ENCODE peak calls at places on chromosomes 7 and 10, in six cellular contexts. U is MM.1S, N is GM23248, T is neural progenitor cell, E is mammary epithelial cell, J is PC-9. K is an unnamed sample.

GRCh38 chr10:98628241-98628640 is 181.5 kb upstream of the HPS1 start:
- DNase-seq in E (no peak), U (no peak), N (no peak), T (no peak), J (no peak), K (no peak)

GRCh38 chr7:49875336-49875735 is 101.9 kb downstream of the VWC2 start:
- DNase-seq in U (no peak), E (no peak), J (no peak), N (no peak), T (no peak), K (no peak)

GRCh38 chr10:16992611-16993119 is 136.9 kb downstream of the CUBN start:
- DNase-seq in T (no peak), E (no peak), J (no peak), N (peak; percentile 53), U (no peak), K (no peak)

GRCh38 chr10:14605231-14605925 is 169.3 kb downstream of the FAM107B start:
- DNase-seq in T (peak; percentile 69), N (peak; percentile 88), J (peak; percentile 93), U (peak; percentile 6), E (peak; percentile 85), K (peak; percentile 58)

GRCh38 chr10:107969936-107970335 is 805.4 kb upstream of the SORCS1 start:
- DNase-seq in N (no peak), E (no peak), U (no peak), J (no peak), T (no peak), K (no peak)

GRCh38 chr7:2313450-2314208 is 612 bp downstream of the SNX8 start:
- DNase-seq in E (peak; percentile 24), N (peak; percentile 56), U (no peak), J (no peak), T (no peak), K (no peak)

GRCh38 chr7:103148994-103149807 is at the start of gene NAPEPLD:
- DNase-seq in T (peak; percentile 86), N (peak; percentile 91), E (peak; percentile 75), J (peak; percentile 55), U (peak; percentile 85), K (peak; percentile 82)

GRCh38 chr7:158863611-158864506 is 7.5 kb downstream of the DYNC2I1 start:
- DNase-seq in U (no peak), T (peak; percentile 53), J (peak; percentile 68), E (peak; percentile 70), N (peak; percentile 81), K (peak; percentile 68)

GRCh38 chr10:130200156-130201042 is 64.2 kb downstream of the GLRX3 start:
- DNase-seq in E (no peak), N (no peak), J (no peak), U (no peak), T (no peak), K (no peak)

GRCh38 chr7:2100278-2101205 is 132.2 kb downstream of the MAD1L1 start:
- DNase-seq in J (no peak), N (no peak), T (no peak), U (no peak), E (no peak), K (no peak)

GRCh38 chr7:155373359-155374273 is 75.9 kb downstream of the INSIG1 start:
- DNase-seq in T (peak; percentile 55), E (no peak), U (no peak), J (no peak), N (peak; percentile 29), K (no peak)

GRCh38 chr7:155374276-155375252 is 76.9 kb downstream of the INSIG1 start:
- DNase-seq in U (no peak), J (no peak), E (no peak), T (peak; percentile 63), N (no peak), K (no peak)

GRCh38 chr7:155371331-155371883 is 73.7 kb downstream of the INSIG1 start:
- DNase-seq in J (no peak), N (no peak), T (no peak), E (no peak), U (no peak), K (no peak)

GRCh38 chr7:155371884-155372781 is 74.5 kb downstream of the INSIG1 start:
- DNase-seq in E (peak; percentile 18), J (no peak), U (peak; percentile 36), N (peak; percentile 36), T (peak; percentile 38), K (no peak)

GRCh38 chr7:155372782-155373358 is 75.2 kb downstream of the INSIG1 start:
- DNase-seq in E (no peak), T (no peak), N (no peak), J (no peak), U (no peak), K (no peak)
- H3K4me3 ChIP-seq in E (no peak overlapping the region), T (no peak overlapping the region), N (no peak overlapping the region), J (no peak overlapping the region), U (peak overlapping the region; percentile 41), K (peak overlapping the region; percentile 19)

GRCh38 chr7:128201067-128201689 is 39.9 kb upstream of the LEP start:
- DNase-seq in E (no peak), U (no peak), J (no peak), N (no peak), T (peak; percentile 91), K (no peak)
- TF ChIP-seq EZH2 in E (no peak), U (no peak), J (no peak), N (no peak), T (no peak), K (peak; percentile 62)

GRCh38 chr10:32323051-32323450 is 23.9 kb downstream of the EPC1 start:
- DNase-seq in E (no peak), T (no peak), U (no peak), N (no peak), J (no peak), K (no peak)

GRCh38 chr10:32317795-32318194 is 29.2 kb downstream of the EPC1 start:
- DNase-seq in U (peak; percentile 84), E (no peak), T (no peak), J (no peak), N (no peak), K (no peak)

GRCh38 chr10:32326119-32326518 is 20.8 kb downstream of the EPC1 start:
- DNase-seq in J (no peak), T (no peak), E (no peak), N (no peak), U (no peak), K (no peak)

GRCh38 chr10:32318476-32318896 is 28.5 kb downstream of the EPC1 start:
- DNase-seq in J (no peak), U (peak; percentile 15), T (no peak), E (no peak), N (peak; percentile 76), K (no peak)

GRCh38 chr10:32321016-32321631 is 25.8 kb downstream of the EPC1 start:
- DNase-seq in T (no peak), U (no peak), E (no peak), J (no peak), N (no peak), K (no peak)
- H3K4me1 ChIP-seq in T (peaks cover 5% of the 10 kb centered on the region), U (peaks cover 47% of the 10 kb centered on the region), E (peaks cover 4% of the 10 kb centered on the region), J (no peaks in the 10 kb centered on the region), N (peaks cover 35% of the 10 kb centered on the region), K (peaks cover 2% of the 10 kb centered on the region)

GRCh38 chr10:127375423-127375822 is 173.7 kb upstream of the NPS start:
- DNase-seq in N (no peak), T (no peak), U (no peak), J (no peak), E (no peak), K (no peak)

GRCh38 chr10:127376071-127376470 is 173.0 kb upstream of the NPS start:
- DNase-seq in U (no peak), T (no peak), J (no peak), E (no peak), N (no peak), K (no peak)

GRCh38 chr10:127372361-127372760 is 176.0 kb upstream of the INSYN2A start:
- DNase-seq in N (no peak), U (no peak), E (no peak), T (no peak), J (no peak), K (no peak)

GRCh38 chr10:127374901-127375300 is 174.2 kb upstream of the NPS start:
- DNase-seq in J (no peak), U (no peak), T (no peak), E (no peak), N (no peak), K (no peak)

GRCh38 chr10:127374074-127374680 is 174.9 kb upstream of the NPS start:
- DNase-seq in E (no peak), T (no peak), U (no peak), N (no peak), J (no peak), K (no peak)
- H3K4me3 ChIP-seq in E (no peak overlapping the region), T (no peak overlapping the region), U (no peak overlapping the region), N (no peak overlapping the region), J (no peak overlapping the region), K (no peak overlapping the region)

DNA sequence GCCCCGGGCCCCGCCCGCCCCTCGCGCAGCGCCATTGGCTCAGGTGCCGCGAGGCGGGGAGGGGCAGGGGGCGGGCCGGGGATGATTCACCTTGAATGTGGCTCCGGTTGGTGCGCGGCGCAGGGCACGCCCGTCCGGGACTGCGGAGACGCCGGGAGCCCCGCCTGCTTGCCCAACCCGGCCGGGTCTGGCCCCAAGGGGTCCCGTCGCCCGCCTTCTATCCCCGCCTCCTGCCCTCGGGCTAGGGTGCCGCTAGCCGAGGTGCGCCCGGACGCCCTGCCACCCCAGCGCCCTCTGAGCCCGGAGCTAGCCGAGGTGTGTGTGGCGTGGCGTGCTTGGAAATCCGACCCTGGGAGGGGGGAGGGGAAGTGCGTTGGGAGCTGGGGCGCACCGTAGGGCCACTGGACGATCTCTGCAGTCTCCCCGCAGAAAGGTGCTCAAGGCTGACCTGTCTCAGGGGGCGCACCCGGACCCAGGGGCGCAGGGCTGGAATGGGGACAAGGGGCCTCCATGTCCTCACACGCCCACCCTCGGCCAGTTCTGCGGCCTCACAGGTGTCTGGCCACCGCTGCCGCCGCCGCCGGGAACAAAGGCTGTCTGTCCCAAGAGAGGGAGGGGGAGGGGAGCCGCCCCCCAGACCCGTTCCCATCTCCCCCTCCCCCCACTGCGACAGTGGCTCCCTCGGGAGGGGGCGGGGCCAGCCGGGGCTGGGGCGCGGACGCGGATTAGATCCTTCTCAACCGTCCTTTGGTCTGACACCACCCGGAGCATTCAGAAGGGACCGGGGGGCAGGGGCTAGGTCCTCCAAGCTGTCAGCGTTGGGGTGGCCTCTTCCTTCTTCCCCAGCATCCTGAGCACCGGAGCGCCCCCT is 169.0 kb downstream of the NRF1 start:
- DNase-seq in U (peak; percentile 96), E (peak; percentile 90), N (peak; percentile 40), T (peak; percentile 71), J (peak; percentile 84), K (no peak)
- TF ChIP-seq EZH2 in U (no peak), E (no peak), N (no peak), T (no peak), J (no peak), K (peak; percentile 39)

GRCh38 chr7:28708458-28708951 is 249.6 kb downstream of the TRIL start:
- DNase-seq in N (peak; percentile 84), U (no peak), E (no peak), J (no peak), T (peak; percentile 57), K (peak; percentile 56)
- H3K4me1 ChIP-seq in N (peaks cover 33% of the 10 kb centered on the region), U (peaks cover 5% of the 10 kb centered on the region), E (no peaks in the 10 kb centered on the region), J (peaks cover 5% of the 10 kb centered on the region), T (peaks cover 16% of the 10 kb centered on the region), K (peaks cover 15% of the 10 kb centered on the region)